ENCODE peak calls at places on chromosomes 11 and 22, in four cellular contexts. C, Q, G and D are unnamed samples.

GRCh38 chr22:50206599-50206998 is 5.8 kb downstream of the SELENOO start:
- DNase-seq in C (no peak), Q (no peak), G (peak; percentile 80), D (peak; percentile 42)

GRCh38 chr11:71988050-71988449 is 10.7 kb upstream of the IL18BP start:
- DNase-seq in C (no peak), Q (peak; percentile 88), G (no peak), D (peak; percentile 78)

GRCh38 chr11:88475991-88476418 is 138.5 kb upstream of the CTSC start:
- DNase-seq in C (no peak), Q (no peak), G (no peak), D (peak; percentile 62)

GRCh38 chr22:28283025-28283654 is 364.1 kb upstream of the PITPNB start:
- DNase-seq in C (no peak), Q (peak; percentile 21), G (no peak), D (peak; percentile 40)

GRCh38 chr11:96817488-96817887 is 427.7 kb downstream of the JRKL start:
- DNase-seq in C (no peak), Q (peak; percentile 27), G (peak; percentile 61), D (peak; percentile 15)

GRCh38 chr11:96329419-96329818 is 13.6 kb downstream of the MAML2 start:
- DNase-seq in C (no peak), Q (no peak), G (no peak), D (peak; percentile 21)

GRCh38 chr22:19448076-19448607 is 631 bp upstream of the C22orf39 start:
- DNase-seq in C (no peak), Q (peak; percentile 86), G (peak; percentile 76), D (peak; percentile 79)

GRCh38 chr11:133955945-133956421 is 785 bp downstream of the IGSF9B start:
- DNase-seq in C (no peak), Q (no peak), G (no peak), D (no peak)

GRCh38 chr11:117927926-117928325 is 1.3 kb downstream of the TMPRSS13 start:
- DNase-seq in C (no peak), Q (no peak), G (no peak), D (no peak)

GRCh38 chr11:106503901-106504300 is 426.4 kb downstream of the AASDHPPT start:
- DNase-seq in C (no peak), Q (peak; percentile 24), G (no peak), D (peak; percentile 32)

GRCh38 chr11:12329797-12330196 is 47.6 kb upstream of the PARVA start:
- DNase-seq in C (no peak), Q (no peak), G (no peak), D (no peak)

GRCh38 chr11:12213920-12214319 is 103.5 kb downstream of the MICAL2 start:
- DNase-seq in C (no peak), Q (no peak), G (peak; percentile 53), D (peak; percentile 72)

DNA sequence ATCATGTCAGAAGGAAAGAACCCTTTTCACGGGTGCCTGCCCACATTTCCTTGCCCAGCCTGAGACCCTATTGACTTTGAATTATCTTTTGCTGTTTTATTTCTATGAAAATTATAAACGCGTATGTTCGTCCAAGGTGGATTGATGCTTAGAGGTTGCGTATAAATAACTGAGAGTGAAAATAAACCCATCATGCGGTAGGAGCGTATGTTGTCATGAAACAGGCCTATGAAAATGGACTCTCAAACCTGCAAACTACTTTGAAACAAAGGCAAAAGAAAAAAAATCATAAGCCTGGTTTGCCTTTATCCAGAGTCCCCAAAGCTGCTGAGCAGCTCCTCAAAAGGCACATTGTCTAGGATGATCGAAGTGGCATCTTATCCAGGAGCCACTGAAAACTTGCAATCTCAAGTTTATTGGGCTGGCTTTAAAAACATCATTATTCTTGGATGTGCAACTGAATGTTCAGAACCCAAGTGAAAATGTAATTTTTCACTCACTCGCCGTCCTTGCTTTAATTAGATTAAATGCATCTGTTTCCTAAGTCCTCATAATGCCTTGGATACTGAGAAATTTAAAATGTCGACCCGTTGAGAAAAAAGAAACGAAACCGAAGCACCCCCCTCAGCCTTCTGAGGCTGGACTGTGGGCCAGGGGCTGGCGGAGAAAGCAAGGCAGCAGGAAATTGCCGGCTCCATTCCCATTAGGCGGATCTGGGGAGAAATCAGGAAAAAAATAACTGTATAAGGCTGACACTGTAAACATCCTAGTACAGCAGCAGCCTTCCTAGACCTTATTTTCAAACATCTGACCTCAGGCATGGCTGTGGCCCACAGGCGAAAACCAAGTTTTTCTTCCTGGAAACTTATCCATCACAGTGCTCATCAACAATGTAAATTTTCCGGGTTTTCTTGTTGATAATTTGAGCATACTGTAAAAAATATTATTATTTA is 82.9 kb upstream of the PPARA start:
- DNase-seq in C (peak; percentile 4), Q (no peak), G (no peak), D (no peak)
- H3K4me1 ChIP-seq in C (peaks cover 37% of the 10 kb centered on the region), Q (no peaks in the 10 kb centered on the region), G (peaks cover 11% of the 10 kb centered on the region), D (peaks cover 60% of the 10 kb centered on the region)

DNA sequence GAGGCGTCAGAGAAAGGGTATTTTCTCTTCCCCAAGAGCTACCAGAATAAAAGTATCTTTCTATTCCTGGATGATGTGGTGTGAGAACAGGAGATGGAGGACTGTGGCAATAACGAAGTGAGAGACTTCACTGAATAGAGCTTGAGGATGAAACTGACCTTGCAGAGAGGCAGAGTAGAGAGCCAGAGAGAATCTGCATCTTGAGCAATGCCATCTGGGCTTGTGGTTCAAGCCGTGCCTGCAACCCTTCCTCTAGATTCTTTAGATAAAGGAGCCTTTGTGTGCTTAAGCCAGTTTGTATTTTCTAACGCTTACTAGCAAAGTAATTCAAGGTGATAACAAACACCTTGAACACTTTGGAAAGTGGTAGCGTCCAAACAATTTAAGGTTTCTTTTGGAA is 2.2 kb downstream of the ME3 start:
- DNase-seq in C (no peak), Q (peak; percentile 85), G (peak; percentile 81), D (peak; percentile 46)
- H3K4me1 ChIP-seq in C (no peaks in the 10 kb centered on the region), Q (no peaks in the 10 kb centered on the region), G (peaks cover 10% of the 10 kb centered on the region), D (peaks cover 33% of the 10 kb centered on the region)

DNA sequence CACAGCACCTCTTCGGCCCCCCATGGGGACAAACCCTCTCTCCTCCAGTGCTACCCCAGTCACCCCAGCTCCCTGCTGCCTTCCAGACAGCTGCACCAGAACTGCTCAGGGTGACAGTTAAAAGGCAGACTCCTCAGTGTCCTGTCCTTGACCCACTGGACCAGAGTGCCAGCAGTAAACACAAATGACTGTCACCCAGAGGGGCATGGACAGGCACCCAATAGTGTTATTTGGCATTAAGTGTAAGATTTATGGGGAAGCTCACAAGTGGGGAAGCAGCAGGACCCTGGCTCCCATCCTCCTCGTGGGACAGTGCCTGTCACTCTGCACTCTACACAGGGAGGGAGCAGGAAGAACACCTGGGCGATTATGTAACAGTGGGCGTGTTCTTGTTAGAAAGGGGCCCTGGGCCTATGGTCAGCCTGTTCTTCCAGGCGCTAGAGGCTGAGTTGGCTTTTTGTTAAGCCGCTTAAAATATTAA is 5.0 kb downstream of the RPS19BP1 start:
- DNase-seq in C (no peak), Q (no peak), G (peak; percentile 35), D (peak; percentile 29)
- H3K4me1 ChIP-seq in C (peaks cover 81% of the 10 kb centered on the region), Q (peaks cover 15% of the 10 kb centered on the region), G (peaks cover 53% of the 10 kb centered on the region), D (peaks cover 59% of the 10 kb centered on the region)

DNA sequence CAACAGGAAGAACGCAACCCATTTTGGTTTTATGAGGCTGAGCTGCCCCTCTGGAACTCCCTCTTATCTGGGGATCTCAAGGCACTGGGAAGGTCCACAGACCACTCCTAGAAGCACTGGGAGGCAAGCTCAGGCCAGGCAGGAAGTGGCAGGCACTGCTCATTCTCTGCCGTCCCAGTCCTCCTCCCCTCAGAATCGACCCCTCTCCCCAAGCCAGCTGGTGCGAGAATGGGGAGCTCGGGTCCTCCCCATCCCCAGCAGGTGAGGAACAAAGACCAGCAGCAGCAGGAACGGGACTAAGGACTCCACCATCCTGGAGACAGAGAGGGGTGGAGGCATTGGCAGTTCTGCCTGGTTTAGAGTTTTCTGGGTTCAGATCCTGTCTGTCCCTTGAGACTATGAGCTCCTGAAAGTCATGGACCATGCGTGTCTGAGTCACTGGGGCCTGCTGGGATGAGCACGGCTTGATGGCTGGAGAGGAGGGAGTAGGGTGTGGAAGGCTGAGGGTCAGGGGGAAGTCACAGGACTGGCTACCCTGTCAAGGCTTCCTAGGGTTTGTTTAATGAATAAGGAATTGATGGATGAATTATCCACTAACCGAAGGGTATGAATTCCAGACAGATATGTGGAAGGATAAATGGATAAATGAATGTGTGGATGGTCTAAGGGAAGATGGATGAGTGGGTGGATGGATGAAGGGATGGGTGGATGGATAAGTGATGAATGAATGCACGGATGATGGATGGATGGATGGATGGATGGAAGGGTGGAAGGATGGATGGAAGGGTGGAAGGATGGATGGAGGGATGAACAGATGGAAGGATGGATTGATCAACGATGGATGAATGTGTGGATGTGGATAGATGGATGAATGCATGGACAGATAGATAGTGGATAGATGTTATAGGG is 6.4 kb downstream of the MYEOV start:
- DNase-seq in C (no peak), Q (no peak), G (peak; percentile 81), D (peak; percentile 37)
- H3K4me1 ChIP-seq in C (peaks cover 37% of the 10 kb centered on the region), Q (no peaks in the 10 kb centered on the region), G (peaks cover 55% of the 10 kb centered on the region), D (peaks cover 68% of the 10 kb centered on the region)

GRCh38 chr11:69318093-69318420 is 24.1 kb downstream of the MYEOV start:
- DNase-seq in C (no peak), Q (no peak), G (no peak), D (no peak)
- H3K4me1 ChIP-seq in C (no peaks in the 10 kb centered on the region), Q (no peaks in the 10 kb centered on the region), G (peaks cover 28% of the 10 kb centered on the region), D (peaks cover 60% of the 10 kb centered on the region)

GRCh38 chr11:61972796-61973602 is 5.6 kb upstream of the FTH1 start:
- DNase-seq in C (no peak), Q (no peak), G (peak; percentile 97), D (peak; percentile 96)
- H3K4me1 ChIP-seq in C (peaks cover 59% of the 10 kb centered on the region), Q (peaks cover 27% of the 10 kb centered on the region), G (peaks cover 34% of the 10 kb centered on the region), D (peaks cover 61% of the 10 kb centered on the region)

GRCh38 chr22:17922925-17923898 is 101.1 kb downstream of the MICAL3 start:
- DNase-seq in C (no peak), Q (peak; percentile 89), G (peak; percentile 66), D (peak; percentile 66)

GRCh38 chr22:17926516-17926915 is 97.8 kb downstream of the MICAL3 start:
- DNase-seq in C (no peak), Q (no peak), G (no peak), D (no peak)

GRCh38 chr22:17924735-17925727 is 99.3 kb downstream of the MICAL3 start:
- DNase-seq in C (no peak), Q (peak; percentile 47), G (no peak), D (no peak)

GRCh38 chr22:17921871-17922821 is 102.2 kb downstream of the MICAL3 start:
- DNase-seq in C (no peak), Q (no peak), G (no peak), D (no peak)

DNA sequence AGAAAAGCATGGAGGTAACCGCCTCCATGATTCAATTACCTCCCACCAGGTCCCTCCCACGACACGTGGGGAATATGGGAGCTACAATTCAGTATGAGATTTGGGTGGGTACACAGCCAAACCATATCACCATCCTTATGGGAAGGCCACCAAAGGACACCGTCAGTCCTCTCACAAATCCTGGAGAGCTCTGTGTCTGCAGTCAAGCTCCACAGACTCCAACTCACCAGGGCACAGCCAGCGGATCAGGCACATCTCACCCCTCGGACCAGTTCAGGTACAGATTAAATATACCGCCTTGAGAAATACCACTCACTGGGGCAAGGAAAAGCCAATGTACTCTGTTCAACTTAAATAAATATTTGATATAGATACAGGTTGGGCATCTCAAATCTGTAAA is 100.3 kb downstream of the MICAL3 start:
- DNase-seq in C (no peak), Q (no peak), G (no peak), D (no peak)
- H3K4me1 ChIP-seq in C (peaks cover 60% of the 10 kb centered on the region), Q (peaks cover 50% of the 10 kb centered on the region), G (peaks cover 39% of the 10 kb centered on the region), D (peaks cover 31% of the 10 kb centered on the region)